ENCODE peak calls at places on chromosomes 16 and 17, in six cellular contexts. U is NT2/D1, S is HCT116, C is H1, L is GM12878, I is K562. A is an unnamed sample.

GRCh38 chr16:50244140-50244503 is 22.2 kb upstream of the ADCY7 start:
- DNase-seq in U (no peak), S (no peak), C (no peak), L (no peak), I (no peak), A (no peak)

GRCh38 chr17:81031571-81032550 is 3.1 kb upstream of the BAIAP2 start:
- DNase-seq in U (no peak), S (no peak), C (no peak), L (no peak), I (no peak), A (no peak)

GRCh38 chr16:8756755-8757154 is 40.7 kb downstream of the TMEM186 start:
- DNase-seq in U (no peak), S (no peak), C (no peak), L (no peak), I (no peak), A (no peak)

GRCh38 chr16:84927621-84928591 is 83.4 kb downstream of the ZDHHC7 start:
- DNase-seq in U (no peak), S (no peak), C (no peak), L (no peak), I (no peak), A (no peak)

GRCh38 chr16:57071840-57072541 is 20.4 kb upstream of the CPNE2 start:
- DNase-seq in U (no peak), S (peak), C (no peak), L (no peak), I (no peak), A (no peak)

GRCh38 chr17:72488542-72489272 is 367.9 kb downstream of the SOX9 start:
- DNase-seq in U (no peak), S (no peak), C (no peak), L (no peak), I (no peak), A (no peak)

GRCh38 chr16:49335828-49336227 is 37.8 kb upstream of the C16orf78 start:
- DNase-seq in U (no peak), S (no peak), C (no peak), L (no peak), I (no peak), A (no peak)

GRCh38 chr16:88772871-88773811 is 11.9 kb downstream of the PIEZO1 start:
- DNase-seq in U (no peak), S (no peak), C (no peak), L (no peak), I (peak), A (no peak)

GRCh38 chr17:76337413-76337777 is 16.3 kb downstream of the PRPSAP1 start:
- DNase-seq in U (no peak), S (no peak), C (no peak), L (no peak), I (no peak), A (no peak)

GRCh38 chr17:82817947-82818346 is 21.9 kb downstream of the ZNF750 start:
- DNase-seq in U (no peak), S (no peak), C (no peak), L (no peak), I (no peak), A (no peak)

GRCh38 chr17:64183815-64184397 is 54.0 kb upstream of the ERN1 start:
- DNase-seq in U (no peak), S (no peak), C (no peak), L (no peak), I (no peak), A (no peak)

GRCh38 chr16:4370570-4371480 is 823 bp upstream of the VASN start:
- DNase-seq in U (no peak), S (no peak), C (no peak), L (no peak), I (peak), A (peak)

GRCh38 chr17:57900991-57901743 is 51.3 kb upstream of the MRPS23 start:
- DNase-seq in U (no peak), S (no peak), C (no peak), L (no peak), I (no peak), A (no peak)

GRCh38 chr16:66414891-66415290 is 12.2 kb upstream of the BEAN1 start:
- DNase-seq in U (no peak), S (no peak), C (no peak), L (no peak), I (no peak), A (no peak)

GRCh38 chr16:82609140-82609539 is 17.6 kb upstream of the CDH13 start:
- DNase-seq in U (no peak), S (no peak), C (no peak), L (no peak), I (no peak), A (no peak)

GRCh38 chr17:66306413-66306812 is 4.0 kb downstream of the PRKCA start:
- DNase-seq in U (no peak), S (no peak), C (no peak), L (no peak), I (no peak), A (no peak)

GRCh38 chr17:31200287-31200686 is 96.8 kb downstream of the OMG start:
- DNase-seq in U (no peak), S (no peak), C (no peak), L (no peak), I (no peak), A (no peak)

GRCh38 chr17:8016632-8017424 is 14.4 kb downstream of the GUCY2D start:
- DNase-seq in U (peak), S (no peak), C (peak), L (no peak), I (peak), A (no peak)

GRCh38 chr17:67672592-67672991 is 45.1 kb upstream of the NOL11 start:
- DNase-seq in U (no peak), S (no peak), C (no peak), L (no peak), I (no peak), A (no peak)

GRCh38 chr16:84868829-84869457 is 49.2 kb downstream of the CRISPLD2 start:
- DNase-seq in U (no peak), S (no peak), C (no peak), L (no peak), I (no peak), A (no peak)

GRCh38 chr16:84423416-84423837 is 55.1 kb downstream of the ATP2C2 start:
- DNase-seq in U (peak), S (peak), C (no peak), L (peak), I (peak), A (peak)

GRCh38 chr17:692116-692515 is 22.5 kb downstream of the VPS53 start:
- DNase-seq in U (no peak), S (no peak), C (no peak), L (no peak), I (no peak), A (no peak)

GRCh38 chr16:49528564-49529150 is 155.1 kb downstream of the C16orf78 start:
- DNase-seq in U (no peak), S (no peak), C (no peak), L (no peak), I (no peak), A (no peak)

GRCh38 chr16:84582958-84583516 is 34.8 kb downstream of the COTL1 start:
- DNase-seq in U (no peak), S (no peak), C (no peak), L (no peak), I (no peak), A (no peak)

GRCh38 chr17:75778861-75779249 is 5.8 kb upstream of the UNK start:
- DNase-seq in U (no peak), S (no peak), C (no peak), L (no peak), I (no peak), A (peak)

GRCh38 chr17:72503556-72503955 is 382.7 kb downstream of the SOX9 start:
- DNase-seq in U (no peak), S (no peak), C (no peak), L (no peak), I (no peak), A (no peak)

GRCh38 chr17:82201498-82201910 is 11.1 kb downstream of the CCDC57 start:
- DNase-seq in U (no peak), S (no peak), C (no peak), L (no peak), I (no peak), A (no peak)

GRCh38 chr16:88781140-88782077 is 3.6 kb downstream of the PIEZO1 start:
- DNase-seq in U (no peak), S (no peak), C (no peak), L (no peak), I (peak), A (no peak)

GRCh38 chr16:67645397-67646121 is 615 bp downstream of the CARMIL2 start:
- DNase-seq in U (no peak), S (no peak), C (no peak), L (no peak), I (no peak), A (no peak)

GRCh38 chr16:11670171-11671131 is 2.2 kb downstream of the SNN start:
- DNase-seq in U (no peak), S (no peak), C (no peak), L (peak), I (no peak), A (no peak)

GRCh38 chr17:512926-513325 is 160.3 kb upstream of the RPH3AL start:
- DNase-seq in U (no peak), S (no peak), C (no peak), L (no peak), I (no peak), A (no peak)

GRCh38 chr17:73645050-73645871 is 1.0 kb upstream of the SDK2 start:
- DNase-seq in U (no peak), S (no peak), C (no peak), L (no peak), I (no peak), A (no peak)

GRCh38 chr17:7613769-7614421 is 802 bp downstream of the FXR2 start:
- DNase-seq in U (no peak), S (no peak), C (no peak), L (no peak), I (no peak), A (no peak)

GRCh38 chr17:53227101-53227500 is 595.6 kb upstream of the KIF2B start:
- DNase-seq in U (no peak), S (no peak), C (no peak), L (no peak), I (no peak), A (no peak)

DNA sequence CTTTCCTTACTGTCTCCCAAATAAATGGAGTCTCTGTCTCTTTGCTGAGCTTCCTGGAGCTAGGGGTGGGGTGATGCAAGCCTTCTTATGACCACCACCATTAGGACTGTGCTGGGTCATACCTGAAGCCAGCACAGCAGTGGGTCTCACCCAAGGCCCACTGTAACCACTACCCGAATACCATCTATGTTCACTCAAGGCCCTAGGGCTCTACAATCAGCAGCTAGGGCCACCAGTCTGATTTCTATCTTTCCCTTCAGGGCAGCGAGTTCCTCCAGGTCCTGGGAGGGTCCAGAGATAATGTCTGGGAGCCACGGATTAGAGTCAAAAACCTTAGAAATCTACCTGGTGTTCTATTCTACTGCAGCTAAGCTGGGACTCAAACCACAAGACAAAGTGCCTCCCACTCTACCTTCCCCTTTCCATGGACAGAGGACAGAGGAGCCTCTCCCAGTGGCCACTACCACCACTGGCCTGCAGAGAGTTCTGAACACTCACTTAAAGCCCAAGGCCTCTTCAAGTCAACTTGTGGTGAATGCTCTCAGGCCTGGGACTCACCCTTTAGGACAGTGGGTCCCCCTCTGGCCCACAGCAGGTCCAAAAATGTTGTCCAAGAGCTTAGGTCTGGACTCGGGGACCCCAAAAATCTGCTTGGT is 10.9 kb upstream of the TMEM219 start:
- DNase-seq in U (no peak), S (no peak), C (no peak), L (no peak), I (no peak), A (no peak)
- TF ChIP-seq ZNF274 in U (no peak), S (no peak), C (no peak), L (no peak), I (no peak), A (no peak)

GRCh38 chr16:55496509-55497145 is 12.2 kb upstream of the LPCAT2 start:
- DNase-seq in U (no peak), S (no peak), C (no peak), L (no peak), I (no peak), A (no peak)
- TF ChIP-seq ZNF274 in U (no peak), S (no peak), C (no peak), L (no peak), I (no peak), A (no peak)

GRCh38 chr16:24053325-24053946 is 202.7 kb upstream of the CACNG3 start:
- DNase-seq in U (no peak), S (no peak), C (no peak), L (no peak), I (no peak), A (no peak)
- TF ChIP-seq ZNF274 in U (no peak), S (no peak), C (no peak), L (no peak), I (no peak), A (no peak)

GRCh38 chr17:2054740-2055493 is at the start of gene HIC1:
- DNase-seq in U (no peak), S (no peak), C (no peak), L (no peak), I (peak), A (peak)

GRCh38 chr17:2056221-2057129 is 1.6 kb downstream of the HIC1 start:
- DNase-seq in U (no peak), S (no peak), C (no peak), L (no peak), I (no peak), A (no peak)

GRCh38 chr17:2055494-2056220 is 754 bp downstream of the HIC1 start:
- DNase-seq in U (no peak), S (no peak), C (no peak), L (no peak), I (no peak), A (no peak)

GRCh38 chr17:2053380-2054261 is 1.3 kb upstream of the HIC1 start:
- DNase-seq in U (no peak), S (no peak), C (no peak), L (no peak), I (peak), A (peak)

DNA sequence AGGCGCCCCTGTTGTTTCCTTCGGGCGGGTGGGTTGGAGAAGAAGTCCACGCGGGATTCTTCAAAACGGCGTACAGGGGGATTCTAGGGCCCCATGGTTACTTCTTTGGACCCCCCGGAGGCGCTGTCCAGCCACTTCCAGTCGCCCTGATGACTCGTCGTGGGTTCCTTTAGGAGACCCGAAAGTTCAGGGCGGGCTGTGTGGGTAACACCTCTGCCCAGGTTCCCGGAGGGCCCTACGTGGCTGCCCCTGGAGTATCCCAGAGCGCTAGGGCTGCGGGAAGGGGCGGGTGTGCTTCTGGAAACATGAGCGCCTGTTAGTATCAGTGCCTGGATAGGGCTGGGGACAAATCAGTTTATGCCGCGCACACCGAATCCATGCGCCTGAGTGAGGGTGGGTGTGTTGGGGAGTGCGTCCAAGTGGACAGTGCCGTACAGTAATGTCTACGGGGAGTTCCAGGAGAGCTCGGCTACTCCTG is 602 bp upstream of the HIC1 start:
- DNase-seq in U (no peak), S (no peak), C (no peak), L (no peak), I (no peak), A (no peak)
- TF ChIP-seq ZNF274 in U (no peak), S (no peak), C (no peak), L (no peak), I (no peak), A (no peak)

DNA sequence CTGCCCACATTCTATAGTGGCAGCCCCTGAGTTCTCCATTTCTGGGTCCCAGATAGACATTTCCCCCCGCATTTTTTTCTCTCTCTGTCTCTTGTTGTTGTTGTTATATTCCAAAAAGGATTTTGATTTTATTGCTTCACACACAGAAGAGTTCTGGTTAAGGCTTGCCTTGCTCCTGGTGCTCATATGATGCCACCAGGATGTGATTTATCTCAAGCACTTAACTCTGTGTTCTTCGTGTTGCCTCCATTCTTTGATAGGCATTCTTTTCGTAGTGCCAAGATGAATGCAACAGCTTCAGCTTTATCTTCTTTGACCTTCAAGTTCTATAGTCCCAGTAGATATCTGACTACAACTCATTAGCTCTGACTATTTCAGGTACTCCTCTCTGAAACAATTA is 9.1 kb downstream of the ITGA3 start:
- DNase-seq in U (no peak), S (no peak), C (no peak), L (no peak), I (no peak), A (no peak)
- TF ChIP-seq ZNF274 in U (no peak), S (no peak), C (no peak), L (no peak), I (no peak), A (no peak)

DNA sequence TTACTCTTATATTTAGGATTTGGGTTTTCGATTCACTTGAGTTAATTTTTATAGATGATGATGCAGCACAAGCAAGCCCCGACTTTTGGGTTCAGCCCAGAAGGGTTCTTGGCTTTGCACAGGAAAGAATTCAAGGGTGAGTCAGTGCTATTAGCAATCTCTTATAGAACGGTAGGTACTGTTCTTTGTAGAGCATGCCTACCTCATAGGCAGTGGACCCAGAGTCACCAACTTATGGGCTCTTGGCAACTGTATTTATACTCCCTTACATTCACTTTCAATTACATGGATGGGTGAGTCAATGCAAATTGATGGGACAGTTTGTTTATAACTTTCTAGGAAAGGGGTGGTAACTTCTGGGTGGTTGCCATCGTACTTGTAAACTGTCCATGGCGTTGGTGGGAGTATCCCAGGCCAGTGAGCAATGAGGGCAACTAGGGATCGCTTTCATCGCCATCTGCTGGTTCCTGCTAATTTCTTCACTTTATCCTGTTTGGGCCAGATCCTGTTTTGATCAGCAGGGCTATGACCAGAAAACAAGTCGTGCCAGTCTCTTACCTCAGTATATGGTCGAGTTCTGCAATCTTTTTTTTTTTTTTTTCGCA is 362.6 kb downstream of the CNTNAP4 start:
- DNase-seq in U (peak), S (no peak), C (peak), L (no peak), I (peak), A (peak)
- TF ChIP-seq ZNF274 in U (no peak), S (no peak), C (no peak), L (no peak), I (no peak), A (no peak)

GRCh38 chr16:73254983-73255382 is 207.1 kb upstream of the ZFHX3 start:
- DNase-seq in U (no peak), S (no peak), C (no peak), L (no peak), I (no peak), A (no peak)
- TF ChIP-seq ZNF274 in U (no peak), S (no peak), C (no peak), L (no peak), I (no peak), A (no peak)

DNA sequence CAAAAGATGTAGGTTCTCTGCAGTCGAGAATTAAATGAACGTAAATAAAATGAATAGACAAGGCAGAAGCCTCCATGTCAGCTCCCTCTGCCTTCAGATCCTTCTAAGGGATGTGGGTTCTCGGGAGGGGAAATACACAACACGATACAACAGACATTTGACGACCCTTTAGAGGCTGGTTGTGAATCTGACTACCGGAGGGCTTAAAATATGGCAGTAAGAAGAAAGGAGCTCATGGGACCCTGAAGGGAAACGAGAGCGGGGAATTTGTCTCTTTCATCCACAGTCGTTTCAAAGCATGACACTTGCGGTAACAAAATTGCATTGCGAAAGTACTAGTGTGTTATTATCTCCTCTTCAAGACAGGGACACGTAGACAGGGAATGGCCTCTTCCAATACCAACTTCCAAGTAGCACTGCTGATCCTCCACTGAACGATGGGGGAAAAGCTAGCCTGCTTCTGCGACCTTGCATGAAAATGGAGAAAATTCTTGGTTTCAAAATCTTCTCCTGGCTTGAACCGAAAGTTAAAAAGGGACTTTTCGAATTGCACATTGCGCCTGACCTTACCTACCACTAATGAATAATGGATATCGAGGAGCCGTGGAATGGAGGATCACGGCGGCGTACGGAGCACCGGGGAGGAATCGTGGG is 1.2 kb upstream of the TNRC6C start:
- DNase-seq in U (no peak), S (no peak), C (no peak), L (peak), I (no peak), A (no peak)
- TF ChIP-seq ZNF274 in U (no peak), S (no peak), C (no peak), L (no peak), I (no peak), A (no peak)

GRCh38 chr17:50117202-50118040 is 12.5 kb downstream of the SAMD14 start:
- DNase-seq in U (peak), S (peak), C (no peak), L (no peak), I (peak), A (peak)
- TF ChIP-seq ZNF274 in U (no peak), S (no peak), C (no peak), L (no peak), I (no peak), A (peak)